ENCODE peak calls at places on chromosomes 5 and 9, in five cellular contexts. G, U, Z, W and C are unnamed samples.

GRCh38 chr9:76510041-76510440 is 51.1 kb downstream of the GCNT1 start:
- DNase-seq in G (no peak), U (no peak), Z (no peak), W (no peak), C (peak)

GRCh38 chr5:163079618-163080017 is 357.8 kb upstream of the CCNG1 start:
- DNase-seq in G (peak), U (no peak), Z (no peak), W (no peak), C (no peak)

GRCh38 chr9:134209731-134210311 is 45.5 kb upstream of the RNU6ATAC start:
- DNase-seq in G (peak), U (no peak), Z (no peak), W (no peak), C (no peak)

GRCh38 chr5:54883374-54884194 is 101.8 kb downstream of the ESM1 start:
- DNase-seq in G (peak), U (no peak), Z (no peak), W (peak), C (peak)

GRCh38 chr5:171660438-171660837 is 125.2 kb upstream of the SMIM23 start:
- DNase-seq in G (no peak), U (no peak), Z (no peak), W (no peak), C (no peak)

GRCh38 chr5:54774281-54775171 is 210.9 kb downstream of the ESM1 start:
- DNase-seq in G (no peak), U (no peak), Z (no peak), W (no peak), C (no peak)

GRCh38 chr9:33189331-33189731 is 22.2 kb upstream of the B4GALT1 start:
- DNase-seq in G (no peak), U (no peak), Z (no peak), W (no peak), C (no peak)

GRCh38 chr5:27241564-27242257 is 203.3 kb upstream of the CDH9 start:
- DNase-seq in G (no peak), U (no peak), Z (no peak), W (no peak), C (peak)

GRCh38 chr5:114055810-114056476 is 305.9 kb upstream of the KCNN2 start:
- DNase-seq in G (peak), U (no peak), Z (no peak), W (no peak), C (peak)

GRCh38 chr9:127039492-127039891 is 82.9 kb downstream of the ANGPTL2 start:
- DNase-seq in G (no peak), U (no peak), Z (no peak), W (no peak), C (no peak)

GRCh38 chr5:157563373-157564148 is 12.0 kb downstream of the ADAM19 start:
- DNase-seq in G (peak), U (no peak), Z (no peak), W (no peak), C (peak)

GRCh38 chr9:37290881-37291485 is 131.5 kb upstream of the GRHPR start:
- DNase-seq in G (no peak), U (no peak), Z (no peak), W (no peak), C (peak)

GRCh38 chr5:146196459-146197048 is 6.9 kb upstream of the RBM27 start:
- DNase-seq in G (no peak), U (no peak), Z (no peak), W (no peak), C (no peak)

GRCh38 chr9:112860466-112860865 is 30.2 kb downstream of the SLC46A2 start:
- DNase-seq in G (no peak), U (no peak), Z (no peak), W (no peak), C (no peak)

GRCh38 chr9:118321823-118322222 is 617.6 kb downstream of the TLR4 start:
- DNase-seq in G (no peak), U (no peak), Z (no peak), W (no peak), C (no peak)

GRCh38 chr9:135214706-135215105 is 127.2 kb downstream of the OLFM1 start:
- DNase-seq in G (no peak), U (no peak), Z (no peak), W (no peak), C (no peak)

GRCh38 chr9:28961625-28962024 is 1388.3 kb upstream of the C9orf72 start:
- DNase-seq in G (no peak), U (no peak), Z (no peak), W (no peak), C (no peak)

GRCh38 chr9:127522727-127523126 is 71.4 kb downstream of the LRSAM1 start:
- DNase-seq in G (no peak), U (no peak), Z (no peak), W (no peak), C (no peak)

GRCh38 chr5:93322970-93323369 is 258.0 kb downstream of the NR2F1-AS1 start:
- DNase-seq in G (no peak), U (no peak), Z (no peak), W (no peak), C (no peak)

GRCh38 chr5:67817652-67818051 is 397.9 kb upstream of the PIK3R1 start:
- DNase-seq in G (no peak), U (no peak), Z (no peak), W (no peak), C (no peak)

GRCh38 chr9:122099271-122099869 is 6.3 kb upstream of the TTLL11 start:
- DNase-seq in G (peak), U (no peak), Z (peak), W (peak), C (peak)

GRCh38 chr5:42552597-42552996 is 129.4 kb downstream of the GHR start:
- DNase-seq in G (no peak), U (no peak), Z (no peak), W (no peak), C (no peak)

GRCh38 chr9:109497193-109498165 is 628 bp downstream of the PTPN3 start:
- DNase-seq in G (peak), U (no peak), Z (no peak), W (no peak), C (no peak)

GRCh38 chr5:103224118-103224893 is 34.3 kb upstream of the MACIR start:
- DNase-seq in G (peak), U (peak), Z (peak), W (peak), C (peak)

GRCh38 chr5:61563401-61563800 is 231.3 kb downstream of the ZSWIM6 start:
- DNase-seq in G (no peak), U (no peak), Z (no peak), W (no peak), C (peak)

GRCh38 chr9:36902861-36903524 is 131.1 kb downstream of the PAX5 start:
- DNase-seq in G (no peak), U (no peak), Z (no peak), W (no peak), C (no peak)

GRCh38 chr9:107283621-107284616 is 840 bp downstream of the RAD23B start:
- DNase-seq in G (no peak), U (peak), Z (peak), W (peak), C (peak)

GRCh38 chr5:75617746-75618352 is 6.6 kb downstream of the ANKDD1B start:
- DNase-seq in G (no peak), U (no peak), Z (no peak), W (no peak), C (no peak)

GRCh38 chr9:93112864-93113389 is 16.9 kb downstream of the CARD19 start:
- DNase-seq in G (no peak), U (no peak), Z (no peak), W (no peak), C (no peak)

GRCh38 chr5:116564322-116564721 is 10.3 kb downstream of the SEMA6A start:
- DNase-seq in G (no peak), U (no peak), Z (no peak), W (no peak), C (no peak)

GRCh38 chr9:134689320-134690181 is 47.9 kb downstream of the COL5A1 start:
- DNase-seq in G (peak), U (no peak), Z (peak), W (peak), C (peak)

GRCh38 chr5:72234265-72234700 is 85.8 kb downstream of the MRPS27 start:
- DNase-seq in G (no peak), U (peak), Z (no peak), W (peak), C (peak)

GRCh38 chr5:141258948-141259347 is 13.8 kb downstream of the PCDHB15 start:
- DNase-seq in G (no peak), U (no peak), Z (no peak), W (no peak), C (no peak)

GRCh38 chr9:128685636-128686489 is 3.2 kb upstream of the SET start:
- DNase-seq in G (no peak), U (no peak), Z (no peak), W (no peak), C (no peak)

GRCh38 chr9:113957778-113958430 is 81.8 kb downstream of the ZNF618 start:
- DNase-seq in G (no peak), U (no peak), Z (no peak), W (no peak), C (peak)

GRCh38 chr5:129664336-129664937 is 83.5 kb upstream of the MINAR2 start:
- DNase-seq in G (peak), U (no peak), Z (peak), W (peak), C (peak)

GRCh38 chr9:91495450-91495849 is 71.8 kb upstream of the NFIL3 start:
- DNase-seq in G (no peak), U (no peak), Z (no peak), W (no peak), C (peak)
- TF ChIP-seq MXI1 in G (no peak), U (no peak), Z (no peak), W (no peak), C (no peak)

GRCh38 chr5:134968055-134968454 is 348 bp downstream of the CATSPER3 start:
- DNase-seq in G (no peak), U (no peak), Z (no peak), W (no peak), C (no peak)

GRCh38 chr5:134967607-134968006 is at the start of gene CATSPER3:
- DNase-seq in G (no peak), U (no peak), Z (no peak), W (no peak), C (no peak)

GRCh38 chr5:134969166-134969565 is 1.5 kb downstream of the CATSPER3 start:
- DNase-seq in G (peak), U (no peak), Z (no peak), W (no peak), C (no peak)

GRCh38 chr5:134964359-134965270 is 3.1 kb upstream of the CATSPER3 start:
- DNase-seq in G (no peak), U (no peak), Z (peak), W (no peak), C (no peak)

DNA sequence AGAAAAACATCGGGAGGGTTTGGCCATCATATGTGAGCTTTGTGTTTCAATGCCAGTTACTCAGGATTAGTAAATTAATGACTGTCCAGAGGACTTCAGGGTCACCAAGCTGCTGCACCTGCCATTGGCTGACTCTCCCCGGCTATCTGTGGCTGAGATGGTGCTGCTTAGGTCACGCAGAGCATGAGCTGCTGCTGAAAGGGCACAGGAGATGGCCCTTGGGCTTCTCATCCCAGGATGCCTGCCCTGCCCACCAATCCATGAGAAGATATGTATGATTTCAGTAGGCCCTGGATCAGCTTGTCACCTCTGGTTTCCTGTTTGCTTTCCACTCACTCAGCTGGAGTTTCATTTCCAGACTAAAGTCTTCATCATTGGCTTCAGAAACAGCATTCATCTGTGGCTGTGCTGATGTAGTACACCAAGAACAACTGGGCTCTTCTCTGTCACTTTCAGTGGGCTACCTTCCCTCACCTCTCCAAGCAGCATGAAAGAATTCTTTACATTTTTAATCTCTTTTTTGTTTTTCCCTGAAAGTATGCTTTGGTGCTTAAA is 2.4 kb upstream of the CATSPER3 start:
- DNase-seq in G (no peak), U (no peak), Z (peak), W (no peak), C (no peak)
- TF ChIP-seq MXI1 in G (no peak), U (no peak), Z (no peak), W (no peak), C (no peak)

DNA sequence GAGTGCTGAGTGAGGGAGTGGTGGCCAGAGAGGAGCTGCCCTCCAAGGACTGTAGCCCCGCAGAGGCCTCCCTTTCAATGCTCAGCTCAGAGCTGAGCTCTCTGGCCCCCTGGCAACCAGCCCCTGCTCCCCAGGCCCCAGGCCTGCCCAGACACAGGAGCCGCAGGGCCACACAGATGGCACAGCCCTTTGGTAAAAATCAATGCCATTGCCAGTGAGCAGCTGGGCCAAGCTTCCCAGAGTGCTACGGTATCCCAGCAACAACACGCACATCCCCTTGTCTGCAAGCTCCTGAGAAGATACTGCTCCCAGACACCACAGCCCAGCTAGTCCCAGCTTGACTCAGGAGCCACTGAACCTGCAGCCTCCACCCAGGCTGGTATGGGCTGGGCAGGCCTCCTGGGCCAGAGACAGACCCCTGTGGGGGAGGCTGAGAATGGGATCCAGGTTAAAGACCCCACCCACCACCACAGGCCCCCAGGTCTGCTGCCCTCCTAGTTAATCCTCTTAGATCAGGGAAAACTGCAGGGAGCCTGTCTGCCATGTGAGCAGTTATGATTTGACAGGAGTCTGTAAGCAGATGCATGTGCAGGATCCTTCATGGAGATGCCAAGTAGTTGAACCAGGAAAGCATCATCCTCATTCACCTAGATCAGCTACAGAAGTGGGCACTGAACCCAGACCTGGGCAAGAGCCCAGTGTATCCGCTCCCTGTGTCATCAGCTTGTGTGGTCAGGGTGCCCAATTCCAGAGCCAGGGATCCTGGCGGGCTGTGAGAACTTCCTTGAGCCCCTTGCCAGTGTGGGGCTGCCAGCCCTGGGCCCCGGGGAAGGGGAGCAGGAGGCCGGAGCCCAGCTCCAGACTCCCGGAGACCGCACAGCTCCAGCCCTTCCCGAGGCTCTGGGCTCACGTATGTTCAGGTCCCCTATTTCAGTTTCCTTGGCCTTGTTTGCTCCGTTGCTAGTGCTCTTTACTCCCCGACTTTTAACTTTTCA is 26.7 kb upstream of the ADAMTS2 start:
- DNase-seq in G (peak), U (no peak), Z (no peak), W (no peak), C (no peak)
- TF ChIP-seq MXI1 in G (no peak), U (no peak), Z (no peak), W (no peak), C (no peak)

GRCh38 chr9:120934271-120934670 is 7.7 kb upstream of the TRAF1 start:
- DNase-seq in G (no peak), U (no peak), Z (no peak), W (no peak), C (no peak)
- TF ChIP-seq MXI1 in G (no peak), U (no peak), Z (no peak), W (no peak), C (no peak)

GRCh38 chr5:110899566-110900412 is 161.0 kb downstream of the SLC25A46 start:
- DNase-seq in G (no peak), U (no peak), Z (no peak), W (no peak), C (peak)
- TF ChIP-seq MXI1 in G (no peak), U (no peak), Z (no peak), W (no peak), C (no peak)

GRCh38 chr5:124156408-124157027 is 589.9 kb downstream of the ZNF608 start:
- DNase-seq in G (no peak), U (no peak), Z (no peak), W (no peak), C (peak)
- TF ChIP-seq MXI1 in G (no peak), U (no peak), Z (no peak), W (no peak), C (no peak)

GRCh38 chr5:53126514-53126913 is 17.0 kb upstream of the MOCS2 start:
- DNase-seq in G (no peak), U (no peak), Z (no peak), W (no peak), C (peak)
- TF ChIP-seq MXI1 in G (no peak), U (no peak), Z (no peak), W (no peak), C (no peak)

GRCh38 chr9:137116027-137116507 is 1.5 kb upstream of the DPP7 start:
- DNase-seq in G (no peak), U (no peak), Z (no peak), W (no peak), C (no peak)
- TF ChIP-seq MXI1 in G (no peak), U (no peak), Z (no peak), W (no peak), C (no peak)

DNA sequence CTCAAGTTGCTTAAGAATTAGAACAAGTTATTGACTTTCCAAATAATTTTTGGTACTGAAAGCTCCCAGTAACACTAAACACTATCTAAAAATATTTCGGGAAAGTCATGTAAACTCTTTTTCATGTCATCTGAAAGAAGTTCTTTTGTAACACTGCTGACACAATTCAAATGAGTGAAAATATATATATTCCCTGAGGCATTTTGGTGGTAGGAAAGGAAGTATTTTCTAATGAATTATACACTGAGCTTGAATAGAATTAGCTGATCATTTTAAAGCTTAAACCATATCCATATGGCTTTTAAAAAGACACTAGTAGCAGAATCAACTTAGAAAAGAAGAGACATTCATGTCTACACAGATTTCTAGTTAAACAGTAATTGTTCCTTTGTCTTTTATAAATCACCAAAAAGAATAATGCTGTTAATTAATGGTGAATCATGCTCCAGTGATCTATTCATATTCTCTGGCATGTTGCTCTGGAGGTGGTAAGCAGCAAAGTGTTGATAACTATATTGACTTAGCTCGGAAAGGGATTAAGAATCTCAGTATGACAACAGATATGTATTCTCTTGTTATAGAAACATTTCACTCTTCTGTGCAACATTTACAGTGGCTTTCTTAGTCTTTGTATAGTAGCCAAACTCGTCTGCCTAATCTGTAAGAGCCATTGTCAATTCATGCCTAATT is 27.4 kb upstream of the RFX3 start:
- DNase-seq in G (no peak), U (no peak), Z (no peak), W (no peak), C (no peak)
- TF ChIP-seq MXI1 in G (no peak), U (no peak), Z (no peak), W (no peak), C (no peak)